ENCODE peak calls at places on chromosomes 6 and 20, in nine cellular contexts. M, J, V, I, W, Q, O, H and R are unnamed samples. For H3K4me1, the result is how much of the 10 kb centered on the place peaks cover.

GRCh38 chr6:4512101-4512500 is 264.1 kb upstream of the CDYL start:
- DNase-seq in M (no peak), J (no peak), V (no peak), I (no peak), W (no peak), Q (no peak), O (no peak), H (no peak), R (no peak)

GRCh38 chr6:3159805-3160781 is 2.7 kb upstream of the TUBB2A start:
- DNase-seq in M (no peak), J (no peak), V (peak), I (peak), W (peak), Q (no peak), O (peak), H (peak), R (peak)

GRCh38 chr20:764255-764654 is 4.0 kb downstream of the SLC52A3 start:
- DNase-seq in M (no peak), J (no peak), V (no peak), I (no peak), W (no peak), Q (no peak), O (no peak), H (no peak), R (no peak)

GRCh38 chr6:34478796-34479195 is 12.9 kb downstream of the PACSIN1 start:
- DNase-seq in M (no peak), J (no peak), V (no peak), I (no peak), W (no peak), Q (no peak), O (no peak), H (no peak), R (no peak)

GRCh38 chr6:106560966-106561740 is 68.1 kb downstream of the RTN4IP1 start:
- DNase-seq in M (no peak), J (no peak), V (no peak), I (peak), W (no peak), Q (no peak), O (no peak), H (no peak), R (no peak)

GRCh38 chr6:148808786-148809304 is 62.0 kb downstream of the UST start:
- DNase-seq in M (no peak), J (no peak), V (no peak), I (no peak), W (no peak), Q (no peak), O (no peak), H (no peak), R (no peak)

GRCh38 chr6:112931835-112932234 is 584.7 kb downstream of the RFPL4B start:
- DNase-seq in M (no peak), J (no peak), V (no peak), I (peak), W (no peak), Q (no peak), O (no peak), H (no peak), R (no peak)

GRCh38 chr6:79733388-79733787 is 102.3 kb downstream of the SH3BGRL2 start:
- DNase-seq in M (no peak), J (no peak), V (no peak), I (no peak), W (no peak), Q (no peak), O (no peak), H (no peak), R (no peak)

GRCh38 chr20:3924304-3925112 is 35.3 kb downstream of the PANK2 start:
- DNase-seq in M (no peak), J (no peak), V (no peak), I (no peak), W (no peak), Q (no peak), O (peak), H (no peak), R (peak)

GRCh38 chr6:125099211-125100017 is 54.2 kb upstream of the TPD52L1 start:
- DNase-seq in M (peak), J (peak), V (peak), I (peak), W (no peak), Q (peak), O (peak), H (peak), R (peak)

GRCh38 chr20:17024513-17025105 is 202.2 kb upstream of the PCSK2 start:
- DNase-seq in M (no peak), J (peak), V (peak), I (peak), W (no peak), Q (no peak), O (no peak), H (no peak), R (no peak)

GRCh38 chr6:157305676-157306653 is 17.4 kb downstream of the TMEM242 start:
- DNase-seq in M (no peak), J (no peak), V (no peak), I (no peak), W (no peak), Q (no peak), O (no peak), H (no peak), R (no peak)

GRCh38 chr6:110101885-110102284 is 77.6 kb downstream of the WASF1 start:
- DNase-seq in M (no peak), J (no peak), V (no peak), I (no peak), W (no peak), Q (no peak), O (no peak), H (no peak), R (no peak)

GRCh38 chr6:53986165-53986720 is 125.0 kb upstream of the MLIP start:
- DNase-seq in M (peak), J (no peak), V (peak), I (peak), W (no peak), Q (no peak), O (no peak), H (peak), R (no peak)

GRCh38 chr6:22442826-22443225 is 126.5 kb upstream of the HDGFL1 start:
- DNase-seq in M (no peak), J (no peak), V (no peak), I (peak), W (no peak), Q (no peak), O (no peak), H (no peak), R (no peak)

GRCh38 chr6:44486002-44486421 is 98.5 kb downstream of the CDC5L start:
- DNase-seq in M (no peak), J (no peak), V (no peak), I (peak), W (no peak), Q (no peak), O (no peak), H (no peak), R (no peak)

GRCh38 chr6:142846459-142846831 is 98.5 kb downstream of the HIVEP2 start:
- DNase-seq in M (no peak), J (no peak), V (no peak), I (peak), W (no peak), Q (no peak), O (no peak), H (no peak), R (no peak)

GRCh38 chr6:28868873-28869272 is 54.9 kb downstream of the TRIM27 start:
- DNase-seq in M (no peak), J (no peak), V (no peak), I (no peak), W (no peak), Q (no peak), O (no peak), H (no peak), R (no peak)
- H3K4me1 ChIP-seq in M (under half), J (under half), V (under half), I (under half), W (under half), Q (under half), O (under half), H (under half), R (under half)

GRCh38 chr6:40897390-40898003 is 141.5 kb downstream of the UNC5CL start:
- DNase-seq in M (no peak), J (no peak), V (no peak), I (no peak), W (no peak), Q (no peak), O (no peak), H (no peak), R (no peak)

GRCh38 chr6:40894962-40895799 is 143.8 kb downstream of the UNC5CL start:
- DNase-seq in M (peak), J (peak), V (peak), I (peak), W (no peak), Q (peak), O (peak), H (peak), R (peak)

GRCh38 chr6:40899684-40900155 is 139.3 kb downstream of the UNC5CL start:
- DNase-seq in M (peak), J (no peak), V (no peak), I (no peak), W (no peak), Q (no peak), O (peak), H (peak), R (no peak)

GRCh38 chr6:40898073-40898472 is 140.9 kb downstream of the UNC5CL start:
- DNase-seq in M (no peak), J (no peak), V (no peak), I (no peak), W (no peak), Q (no peak), O (no peak), H (no peak), R (no peak)

GRCh38 chr6:40896696-40897095 is 142.3 kb downstream of the UNC5CL start:
- DNase-seq in M (no peak), J (no peak), V (no peak), I (no peak), W (no peak), Q (no peak), O (no peak), H (peak), R (no peak)
- H3K4me1 ChIP-seq in M (under half), J (under half), V (under half), I (under half), W (under half), Q (under half), O (under half), H (under half), R (under half)

GRCh38 chr20:50959543-50960126 is 1.0 kb downstream of the MOCS3 start:
- DNase-seq in M (no peak), J (no peak), V (no peak), I (no peak), W (no peak), Q (no peak), O (no peak), H (no peak), R (no peak)
- H3K4me1 ChIP-seq in M (under half), J (under half), V (under half), I (under half), W (under half), Q (under half), O (under half), H (under half), R (half or more)

DNA sequence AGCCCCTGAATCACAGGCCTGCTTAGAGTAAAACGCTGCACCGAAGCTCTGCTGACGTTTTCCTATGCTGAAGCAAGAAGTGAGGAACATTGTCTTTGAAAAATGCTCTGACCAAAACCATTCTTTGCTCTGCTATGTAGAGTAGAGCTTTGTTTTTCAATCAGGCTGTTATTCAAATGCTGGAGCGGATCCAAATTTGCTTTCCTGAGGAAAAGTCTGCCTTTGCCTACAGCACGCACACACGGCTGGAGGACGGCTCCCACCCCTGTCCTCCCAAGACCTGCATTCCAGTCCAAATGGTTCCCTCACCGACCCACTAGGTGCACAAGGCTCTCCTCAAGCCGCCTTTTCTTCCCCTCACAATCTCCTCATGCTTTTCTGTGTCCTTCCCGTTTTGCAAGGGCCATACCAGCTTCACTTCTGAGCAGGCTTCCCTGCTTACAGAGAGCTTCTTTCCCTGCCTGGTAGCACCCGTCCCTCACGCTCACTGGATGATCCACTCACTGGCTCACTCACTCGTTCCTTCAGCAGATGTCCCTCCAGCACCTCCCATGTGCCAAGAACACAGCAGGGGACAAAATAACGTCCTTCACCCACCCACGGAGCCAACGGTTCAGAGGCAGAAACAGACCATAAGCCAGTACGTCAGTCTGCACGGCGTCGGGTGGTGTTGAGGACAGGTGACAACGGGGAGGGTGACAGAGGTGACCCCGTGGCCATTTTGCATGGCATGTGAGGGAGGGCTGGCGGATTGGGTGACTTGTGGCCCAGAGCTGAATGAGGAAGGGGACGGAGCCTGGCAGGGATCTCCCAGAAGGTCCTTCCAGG is 137.9 kb upstream of the NEDD9 start:
- DNase-seq in M (peak), J (no peak), V (no peak), I (peak), W (no peak), Q (no peak), O (no peak), H (no peak), R (peak)
- H3K4me1 ChIP-seq in M (under half), J (under half), V (under half), I (under half), W (under half), Q (under half), O (under half), H (under half), R (under half)

DNA sequence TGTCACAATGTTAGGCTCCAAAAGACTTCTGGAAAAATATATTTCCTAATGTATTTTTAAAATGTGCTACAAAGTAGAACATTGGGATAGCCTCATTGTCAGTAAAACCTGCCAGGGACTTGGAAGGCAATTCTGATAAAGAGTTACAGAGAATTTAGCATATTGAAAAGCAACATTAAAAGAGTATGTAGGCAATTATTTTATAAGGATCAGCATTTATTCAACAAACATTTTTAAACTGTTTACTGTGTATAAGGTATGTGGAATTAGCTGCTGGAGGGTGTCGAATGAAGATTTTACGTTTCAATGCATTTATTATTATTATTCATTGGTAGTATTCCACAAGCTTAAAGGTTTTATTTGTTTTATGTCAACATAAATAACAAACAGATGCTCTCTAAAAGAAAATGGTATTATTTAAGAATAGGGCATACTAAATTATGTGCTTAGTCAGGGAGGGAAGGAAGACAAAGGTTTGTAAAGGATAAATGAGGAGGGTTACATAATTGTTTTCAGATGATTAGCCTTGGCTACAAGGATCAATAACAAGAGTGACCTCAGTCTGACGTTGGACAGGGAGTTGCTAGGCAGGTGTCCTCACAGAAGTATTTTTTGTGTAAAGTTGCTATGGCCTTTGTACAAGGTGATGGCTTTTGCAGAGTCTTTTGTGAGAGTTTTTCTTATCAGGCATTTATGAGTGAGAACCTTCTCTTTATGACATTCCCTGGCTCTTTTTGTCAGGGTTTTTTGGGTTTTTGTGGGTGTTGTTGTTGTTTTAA is 313.4 kb upstream of the PLCB4 start:
- DNase-seq in M (no peak), J (no peak), V (no peak), I (no peak), W (no peak), Q (no peak), O (no peak), H (no peak), R (no peak)
- H3K4me1 ChIP-seq in M (under half), J (under half), V (under half), I (under half), W (under half), Q (under half), O (under half), H (under half), R (under half)

DNA sequence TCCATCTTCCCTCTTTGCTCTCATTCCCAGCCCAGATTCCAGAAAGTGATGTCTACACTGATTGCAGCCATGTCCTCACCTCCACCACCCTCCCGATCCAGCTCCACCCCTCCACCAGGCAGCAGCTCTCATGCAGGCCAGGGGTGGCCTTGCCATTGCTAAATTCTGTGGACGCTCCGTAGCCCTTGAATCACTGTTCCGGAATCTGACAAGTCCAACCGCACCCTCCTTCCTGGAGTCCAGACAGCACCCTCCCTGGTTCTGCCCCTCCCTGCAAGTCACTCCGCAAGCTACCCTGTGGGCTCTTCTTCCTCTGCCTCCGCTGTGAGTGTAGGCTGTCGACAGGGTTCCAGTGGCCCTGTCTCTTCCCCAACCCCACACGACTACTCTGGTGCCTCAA is 26.2 kb downstream of the TNXB start:
- DNase-seq in M (no peak), J (peak), V (peak), I (peak), W (no peak), Q (peak), O (no peak), H (peak), R (peak)
- H3K4me1 ChIP-seq in M (under half), J (half or more), V (under half), I (under half), W (under half), Q (under half), O (under half), H (under half), R (under half)

DNA sequence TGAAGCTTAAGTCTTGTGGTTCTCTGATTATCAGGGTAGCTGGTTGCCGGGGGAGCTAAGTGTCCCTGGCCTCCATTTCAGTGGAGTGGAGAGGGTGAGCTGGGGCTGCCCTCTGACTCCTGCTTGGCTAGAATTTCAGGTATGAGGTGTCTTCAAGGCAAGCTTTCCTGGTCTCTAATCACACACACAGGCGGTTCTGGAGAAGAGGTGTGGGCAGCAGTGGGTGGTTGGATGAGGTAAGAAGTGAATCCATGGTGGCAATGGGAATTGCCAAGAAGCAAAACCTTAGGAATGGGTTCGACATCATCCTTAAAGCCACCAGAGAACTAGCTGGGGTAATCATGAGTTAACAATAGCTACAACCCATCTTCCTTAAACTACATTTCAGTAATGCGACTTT is 157.6 kb downstream of the CARMIL1 start:
- DNase-seq in M (no peak), J (no peak), V (no peak), I (no peak), W (no peak), Q (no peak), O (no peak), H (no peak), R (no peak)
- H3K4me1 ChIP-seq in M (under half), J (under half), V (under half), I (under half), W (under half), Q (under half), O (under half), H (under half), R (under half)

DNA sequence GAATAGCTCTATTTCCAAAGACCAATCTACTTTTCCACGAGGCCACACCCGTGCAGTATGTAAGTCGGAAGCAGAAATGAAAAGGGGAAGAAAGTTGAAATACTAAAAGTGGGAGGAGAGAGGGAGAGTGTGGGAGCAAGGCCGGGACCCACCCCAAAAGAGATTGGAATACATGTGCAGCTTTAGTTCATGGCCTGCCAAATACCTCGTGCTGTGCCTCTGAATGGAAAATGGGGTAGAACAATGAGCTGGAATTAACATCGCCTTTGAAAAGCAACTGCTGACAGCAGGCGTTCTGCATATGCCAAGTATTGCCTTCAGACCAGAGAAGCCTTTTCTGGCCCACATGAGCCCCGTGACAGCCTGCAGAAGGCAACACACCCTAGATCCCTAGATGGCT is 155.6 kb downstream of the CD83 start:
- DNase-seq in M (no peak), J (no peak), V (no peak), I (no peak), W (no peak), Q (no peak), O (no peak), H (no peak), R (no peak)
- H3K4me1 ChIP-seq in M (under half), J (under half), V (under half), I (under half), W (under half), Q (under half), O (under half), H (under half), R (under half)